ENCODE peak calls at places on chromosomes 11 and 22, in ten cellular contexts. T is brain microvascular endothelial cell, X is HCT116, K is thoracic aorta, E is BE2C, Z is ovary, J is transverse colon, M is cardiac muscle cell, A is left ventricle myocardium inferior, D is IMR-90. O is an unnamed sample.
A peak's percentile ranks its signal among the peaks of the same experiment; 100 is the strongest.

GRCh38 chr11:27200779-27201453 is 160.3 kb downstream of the BBOX1 start:
- DNase-seq in T (no peak), X (no peak), K (no peak), E (no peak), Z (no peak), J (no peak), M (no peak), A (no peak), D (no peak), O (no peak)

GRCh38 chr22:32644252-32645100 is 157.0 kb upstream of the TIMP3 start:
- DNase-seq in T (peak; percentile 25), X (no peak), K (no peak), E (no peak), Z (peak; percentile 45), J (peak; percentile 50), M (peak; percentile 88), A (peak; percentile 54), D (peak; percentile 59), O (peak; percentile 63)

GRCh38 chr11:20762112-20762511 is 92.7 kb downstream of the NELL1 start:
- DNase-seq in T (no peak), X (no peak), K (no peak), E (no peak), Z (no peak), J (no peak), M (no peak), A (no peak), D (no peak), O (no peak)

GRCh38 chr11:15972838-15973237 is 383.5 kb downstream of the SOX6 start:
- DNase-seq in T (no peak), X (no peak), K (no peak), E (no peak), Z (no peak), J (no peak), M (no peak), A (no peak), D (no peak), O (no peak)

GRCh38 chr11:69030324-69030723 is 17.3 kb upstream of the MRGPRF start:
- DNase-seq in T (no peak), X (no peak), K (no peak), E (no peak), Z (no peak), J (no peak), M (no peak), A (no peak), D (no peak), O (no peak)

GRCh38 chr11:11028017-11028692 is 170.3 kb upstream of the ZBED5 start:
- DNase-seq in T (peak; percentile 43), X (peak; percentile 47), K (no peak), E (peak; percentile 66), Z (peak; percentile 59), J (peak; percentile 77), M (peak; percentile 64), A (peak; percentile 69), D (peak; percentile 44), O (peak; percentile 50)

GRCh38 chr11:134665571-134666268 is 253.7 kb upstream of the B3GAT1 start:
- DNase-seq in T (no peak), X (no peak), K (no peak), E (no peak), Z (no peak), J (no peak), M (no peak), A (no peak), D (no peak), O (no peak)

GRCh38 chr11:117823294-117823940 is 1.1 kb downstream of the FXYD2 start:
- DNase-seq in T (peak; percentile 27), X (no peak), K (no peak), E (no peak), Z (no peak), J (peak; percentile 13), M (peak; percentile 29), A (no peak), D (no peak), O (peak; percentile 83)

GRCh38 chr11:35389897-35390462 is 29.4 kb downstream of the SLC1A2 start:
- DNase-seq in T (no peak), X (no peak), K (no peak), E (no peak), Z (no peak), J (no peak), M (no peak), A (no peak), D (no peak), O (no peak)

GRCh38 chr11:134361241-134361640 is 29.5 kb downstream of the GLB1L2 start:
- DNase-seq in T (no peak), X (no peak), K (no peak), E (peak; percentile 7), Z (no peak), J (no peak), M (no peak), A (no peak), D (no peak), O (peak; percentile 69)

GRCh38 chr11:103652013-103652412 is 384.4 kb upstream of the DDI1 start:
- DNase-seq in T (peak; percentile 23), X (no peak), K (no peak), E (no peak), Z (no peak), J (no peak), M (peak; percentile 18), A (no peak), D (peak; percentile 20), O (no peak)

GRCh38 chr11:64126796-64127195 is 39.1 kb downstream of the MACROD1 start:
- DNase-seq in T (no peak), X (no peak), K (no peak), E (no peak), Z (no peak), J (no peak), M (no peak), A (no peak), D (no peak), O (no peak)

GRCh38 chr22:19710769-19711106 is 3.6 kb upstream of the SEPTIN5 start:
- DNase-seq in T (no peak), X (no peak), K (no peak), E (peak; percentile 10), Z (no peak), J (no peak), M (no peak), A (no peak), D (no peak), O (no peak)

GRCh38 chr11:17721242-17721999 is 2.0 kb downstream of the MYOD1 start:
- DNase-seq in T (no peak), X (no peak), K (no peak), E (no peak), Z (no peak), J (no peak), M (no peak), A (no peak), D (no peak), O (no peak)

GRCh38 chr11:32583451-32584271 is at the start of gene EIF3M:
- DNase-seq in T (peak; percentile 94), X (peak; percentile 93), K (peak; percentile 79), E (peak; percentile 92), Z (peak; percentile 97), J (peak; percentile 97), M (peak; percentile 98), A (peak; percentile 97), D (peak; percentile 94), O (peak; percentile 98)
- TF ChIP-seq CTCF in T (no peak), X (no peak), K (no peak), E (no peak), Z (no peak), J (no peak), M (no peak), A (no peak), D (no peak), O (no peak)

GRCh38 chr11:34140149-34140548 is 34.7 kb downstream of the NAT10 start:
- DNase-seq in T (no peak), X (no peak), K (no peak), E (no peak), Z (no peak), J (no peak), M (no peak), A (no peak), D (no peak), O (peak; percentile 56)

GRCh38 chr11:34134765-34135164 is 29.3 kb downstream of the NAT10 start:
- DNase-seq in T (no peak), X (no peak), K (no peak), E (no peak), Z (no peak), J (no peak), M (no peak), A (no peak), D (no peak), O (no peak)

GRCh38 chr11:34135439-34135838 is 30.0 kb downstream of the NAT10 start:
- DNase-seq in T (no peak), X (no peak), K (no peak), E (no peak), Z (no peak), J (no peak), M (no peak), A (no peak), D (no peak), O (no peak)

GRCh38 chr11:34139346-34139745 is 33.9 kb downstream of the NAT10 start:
- DNase-seq in T (no peak), X (no peak), K (no peak), E (no peak), Z (no peak), J (no peak), M (no peak), A (no peak), D (no peak), O (peak; percentile 28)

GRCh38 chr11:34136420-34136819 is 31.0 kb downstream of the NAT10 start:
- DNase-seq in T (no peak), X (no peak), K (no peak), E (no peak), Z (no peak), J (no peak), M (no peak), A (no peak), D (no peak), O (peak; percentile 20)
- H3K36me3 ChIP-seq in T (peaks cover 92% of the 10 kb centered on the region), X (peaks cover 82% of the 10 kb centered on the region), K (peaks cover 64% of the 10 kb centered on the region), E (peaks cover 49% of the 10 kb centered on the region), Z (peaks cover 3% of the 10 kb centered on the region), J (no peaks in the 10 kb centered on the region), M (peaks cover 55% of the 10 kb centered on the region), A (peaks cover 98% of the 10 kb centered on the region), D (peaks cover 72% of the 10 kb centered on the region), O (peaks cover 100% of the 10 kb centered on the region)

DNA sequence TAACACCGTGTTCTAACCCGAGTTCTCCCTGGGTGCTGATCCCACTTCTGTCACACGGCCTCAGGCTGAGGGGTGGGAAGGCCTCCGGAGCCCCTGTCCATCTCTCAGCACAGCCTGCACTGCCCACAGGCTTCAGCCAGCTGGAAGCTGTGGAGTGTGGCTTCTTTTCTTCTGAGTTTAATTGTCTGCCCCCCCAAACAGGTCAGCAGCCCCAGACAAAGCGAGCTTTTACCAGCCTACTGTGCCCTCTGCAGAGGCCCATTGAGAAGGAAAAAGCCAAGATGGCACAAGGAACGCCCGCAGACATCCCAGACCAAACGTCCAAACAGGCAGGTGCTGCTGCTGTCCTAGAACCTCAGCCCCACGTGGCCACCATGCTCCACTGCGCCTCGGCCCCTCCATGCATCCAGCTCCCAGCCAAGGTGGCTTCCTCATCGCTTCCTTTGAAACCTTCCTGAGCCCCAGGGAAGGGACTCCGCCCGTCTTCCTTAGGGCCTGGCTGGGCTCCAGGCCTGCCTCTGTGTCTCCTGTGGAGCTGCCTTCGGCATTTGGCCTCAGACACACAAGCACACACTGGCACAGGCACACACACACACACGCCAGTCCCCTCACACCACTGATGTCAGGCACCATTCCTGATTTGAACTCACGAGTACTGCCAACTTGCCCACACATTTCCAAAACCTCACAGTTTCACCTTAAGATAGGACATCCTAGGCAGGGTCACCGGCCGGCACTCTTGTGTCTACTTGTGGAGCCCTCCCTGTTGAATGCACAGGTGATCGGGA is 1.7 kb downstream of the MOB2 start:
- DNase-seq in T (no peak), X (no peak), K (no peak), E (no peak), Z (peak; percentile 22), J (no peak), M (no peak), A (peak; percentile 33), D (no peak), O (peak; percentile 62)
- TF ChIP-seq CTCF in T (no peak), X (no peak), K (peak; percentile 25), E (peak; percentile 6), Z (no peak), J (no peak), M (no peak), A (peak; percentile 25), D (no peak), O (no peak)

GRCh38 chr11:67279589-67280340 is 9.3 kb upstream of the ANKRD13D start:
- DNase-seq in T (no peak), X (no peak), K (no peak), E (no peak), Z (peak; percentile 21), J (no peak), M (no peak), A (no peak), D (no peak), O (peak; percentile 66)
- H3K36me3 ChIP-seq in T (peaks cover 54% of the 10 kb centered on the region), X (peaks cover 45% of the 10 kb centered on the region), K (peaks cover 60% of the 10 kb centered on the region), E (peaks cover 64% of the 10 kb centered on the region), Z (no peaks in the 10 kb centered on the region), J (peaks cover 11% of the 10 kb centered on the region), M (peaks cover 34% of the 10 kb centered on the region), A (peaks cover 65% of the 10 kb centered on the region), D (peaks cover 55% of the 10 kb centered on the region), O (no peaks in the 10 kb centered on the region)